ENCODE peak calls at places on chromosomes 7 and 10, in eight cellular contexts. T is GM12865, W is spleen, C is BJ, E is transverse colon, R is heart left ventricle, I is bronchial epithelial cell, Z is WERI-Rb-1. U is an unnamed sample.

GRCh38 chr10:52319926-52320325 is 5.8 kb downstream of the DKK1 start:
- DNase-seq in T (no peak), W (no peak), C (no peak), E (no peak), R (no peak), I (peak), Z (no peak), U (no peak)

GRCh38 chr10:69360485-69361302 is 56.0 kb downstream of the TACR2 start:
- DNase-seq in T (no peak), W (no peak), C (peak), E (peak), R (peak), I (peak), Z (peak), U (peak)

GRCh38 chr10:8224591-8224990 is 170.1 kb downstream of the GATA3 start:
- DNase-seq in T (no peak), W (no peak), C (no peak), E (no peak), R (no peak), I (peak), Z (no peak), U (peak)

GRCh38 chr10:42769653-42770052 is 12.9 kb upstream of the BMS1 start:
- DNase-seq in T (no peak), W (no peak), C (no peak), E (peak), R (no peak), I (no peak), Z (peak), U (peak)

GRCh38 chr10:126097558-126098215 is 201.3 kb downstream of the FANK1 start:
- DNase-seq in T (no peak), W (no peak), C (no peak), E (no peak), R (no peak), I (no peak), Z (no peak), U (no peak)

GRCh38 chr7:101137651-101138148 is 10.8 kb downstream of the SERPINE1 start:
- DNase-seq in T (no peak), W (no peak), C (no peak), E (no peak), R (no peak), I (no peak), Z (no peak), U (no peak)

GRCh38 chr10:117441812-117442443 is 66.7 kb upstream of the PDZD8 start:
- DNase-seq in T (peak), W (peak), C (peak), E (no peak), R (no peak), I (peak), Z (no peak), U (peak)

GRCh38 chr7:36119005-36119711 is 33.9 kb upstream of the EEPD1 start:
- DNase-seq in T (no peak), W (no peak), C (peak), E (peak), R (no peak), I (peak), Z (no peak), U (peak)

GRCh38 chr7:137296551-137296950 is 47.0 kb downstream of the PTN start:
- DNase-seq in T (no peak), W (no peak), C (no peak), E (no peak), R (no peak), I (no peak), Z (no peak), U (no peak)

GRCh38 chr10:88934900-88935672 is 17.5 kb downstream of the ACTA2 start:
- DNase-seq in T (peak), W (peak), C (no peak), E (peak), R (peak), I (peak), Z (peak), U (peak)

GRCh38 chr7:79182283-79182682 is 271.2 kb downstream of the MAGI2 start:
- DNase-seq in T (no peak), W (no peak), C (peak), E (no peak), R (no peak), I (peak), Z (no peak), U (peak)

GRCh38 chr7:69204936-69205335 is 393.3 kb upstream of the AUTS2 start:
- DNase-seq in T (no peak), W (no peak), C (no peak), E (no peak), R (no peak), I (no peak), Z (no peak), U (no peak)

GRCh38 chr10:91519899-91520514 is 109.9 kb downstream of the HECTD2 start:
- DNase-seq in T (no peak), W (no peak), C (no peak), E (no peak), R (no peak), I (peak), Z (no peak), U (peak)

GRCh38 chr10:118369806-118370205 is 27.7 kb upstream of the FAM204A start:
- DNase-seq in T (no peak), W (no peak), C (no peak), E (no peak), R (no peak), I (peak), Z (peak), U (peak)

GRCh38 chr10:130018253-130018652 is 54.2 kb upstream of the EBF3 start:
- DNase-seq in T (no peak), W (no peak), C (no peak), E (no peak), R (no peak), I (peak), Z (no peak), U (no peak)

GRCh38 chr10:593421-593820 is 96.0 kb downstream of the DIP2C start:
- DNase-seq in T (no peak), W (no peak), C (no peak), E (no peak), R (no peak), I (no peak), Z (no peak), U (no peak)

GRCh38 chr10:100872034-100872791 is 40.5 kb upstream of the SLF2 start:
- DNase-seq in T (peak), W (no peak), C (no peak), E (peak), R (no peak), I (peak), Z (peak), U (peak)

GRCh38 chr7:44083796-44084195 is 1.5 kb upstream of the POLM start:
- DNase-seq in T (no peak), W (peak), C (no peak), E (no peak), R (no peak), I (no peak), Z (no peak), U (no peak)

GRCh38 chr10:1251769-1252168 is 195.6 kb downstream of the WDR37 start:
- DNase-seq in T (no peak), W (peak), C (no peak), E (no peak), R (no peak), I (no peak), Z (no peak), U (no peak)

GRCh38 chr7:36984051-36984492 is 259.8 kb upstream of the AOAH start:
- DNase-seq in T (no peak), W (no peak), C (no peak), E (no peak), R (no peak), I (no peak), Z (no peak), U (no peak)

GRCh38 chr10:52420656-52421055 is 106.6 kb downstream of the DKK1 start:
- DNase-seq in T (no peak), W (no peak), C (no peak), E (no peak), R (no peak), I (no peak), Z (no peak), U (no peak)

GRCh38 chr10:98463022-98463421 is 16.3 kb upstream of the HPS1 start:
- DNase-seq in T (no peak), W (no peak), C (no peak), E (no peak), R (no peak), I (no peak), Z (no peak), U (no peak)

GRCh38 chr7:31134246-31135188 is 82.4 kb downstream of the ADCYAP1R1 start:
- DNase-seq in T (peak), W (no peak), C (peak), E (peak), R (peak), I (peak), Z (peak), U (peak)

GRCh38 chr7:45890902-45891461 is 2.7 kb downstream of the IGFBP1 start:
- DNase-seq in T (peak), W (no peak), C (no peak), E (no peak), R (no peak), I (peak), Z (no peak), U (peak)

GRCh38 chr10:131569851-131570715 is 258.6 kb upstream of the TCERG1L start:
- DNase-seq in T (no peak), W (peak), C (no peak), E (no peak), R (no peak), I (no peak), Z (peak), U (no peak)

GRCh38 chr7:89602984-89603383 is 551.3 kb upstream of the STEAP1 start:
- DNase-seq in T (no peak), W (no peak), C (no peak), E (no peak), R (no peak), I (no peak), Z (no peak), U (no peak)

GRCh38 chr7:92576296-92576695 is 13.9 kb downstream of the FAM133B start:
- DNase-seq in T (no peak), W (no peak), C (no peak), E (no peak), R (no peak), I (no peak), Z (no peak), U (no peak)

GRCh38 chr7:156493942-156494341 is 146.6 kb upstream of the RNF32 start:
- DNase-seq in T (no peak), W (no peak), C (no peak), E (no peak), R (no peak), I (peak), Z (no peak), U (peak)

DNA sequence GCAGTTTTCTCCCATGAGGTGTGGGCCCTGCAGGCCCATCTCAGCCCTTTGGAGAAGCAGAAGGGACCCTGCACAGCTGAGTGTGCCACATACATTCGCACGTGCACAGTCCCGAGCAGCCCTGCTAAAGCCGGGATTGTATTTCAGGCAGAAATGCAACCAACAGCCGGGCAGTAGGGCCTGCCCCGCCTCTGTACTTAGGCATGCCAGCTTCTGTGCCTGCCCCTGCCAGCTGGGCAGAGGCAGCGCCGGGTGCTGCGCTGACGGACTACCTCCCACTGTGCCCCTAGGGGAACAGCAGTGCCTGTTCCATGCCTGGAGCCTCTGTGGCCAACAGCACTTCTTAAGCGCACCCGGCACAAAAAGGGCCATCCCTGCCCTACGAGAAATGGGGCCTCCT is 170.3 kb downstream of the NEURL1 start:
- DNase-seq in T (no peak), W (no peak), C (no peak), E (no peak), R (peak), I (no peak), Z (no peak), U (no peak)
- TF ChIP-seq CTCF in T (no peak), W (no peak), C (no peak), E (no peak), R (peak), I (no peak), Z (no peak), U (no peak)

GRCh38 chr7:128033246-128033645 is 2.0 kb upstream of the LRRC4 start:
- DNase-seq in T (no peak), W (no peak), C (no peak), E (no peak), R (no peak), I (peak), Z (no peak), U (no peak)

GRCh38 chr7:128031901-128032604 is 816 bp upstream of the LRRC4 start:
- DNase-seq in T (peak), W (peak), C (peak), E (peak), R (peak), I (peak), Z (peak), U (peak)

GRCh38 chr7:128034830-128035229 is 3.6 kb upstream of the LRRC4 start:
- DNase-seq in T (no peak), W (no peak), C (no peak), E (no peak), R (no peak), I (no peak), Z (no peak), U (no peak)

GRCh38 chr7:128030999-128031681 is at the start of gene LRRC4:
- DNase-seq in T (peak), W (peak), C (no peak), E (peak), R (peak), I (peak), Z (peak), U (peak)

GRCh38 chr7:128032605-128033235 is 1.5 kb upstream of the LRRC4 start:
- DNase-seq in T (no peak), W (peak), C (no peak), E (no peak), R (no peak), I (no peak), Z (no peak), U (no peak)
- H3K4me3 ChIP-seq in T (no peak), W (peak), C (peak), E (peak), R (peak), I (peak), Z (peak), U (no peak)

GRCh38 chr7:2104107-2104710 is 128.5 kb downstream of the MAD1L1 start:
- DNase-seq in T (peak), W (peak), C (no peak), E (peak), R (peak), I (peak), Z (peak), U (peak)
- TF ChIP-seq CTCF in T (peak), W (peak), C (peak), E (peak), R (peak), I (peak), Z (peak), U (peak)

GRCh38 chr10:80412521-80412920 is 4.2 kb downstream of the PRXL2A start:
- DNase-seq in T (no peak), W (no peak), C (no peak), E (no peak), R (no peak), I (no peak), Z (no peak), U (no peak)

GRCh38 chr10:80415734-80416281 is 7.5 kb downstream of the PRXL2A start:
- DNase-seq in T (no peak), W (no peak), C (no peak), E (no peak), R (no peak), I (no peak), Z (no peak), U (no peak)

GRCh38 chr10:80413152-80413996 is 5.0 kb downstream of the PRXL2A start:
- DNase-seq in T (no peak), W (no peak), C (peak), E (no peak), R (no peak), I (peak), Z (peak), U (peak)

GRCh38 chr10:80416401-80417098 is 8.2 kb downstream of the PRXL2A start:
- DNase-seq in T (no peak), W (no peak), C (no peak), E (peak), R (peak), I (no peak), Z (no peak), U (no peak)

GRCh38 chr10:80414126-80414898 is 6.0 kb downstream of the PRXL2A start:
- DNase-seq in T (no peak), W (no peak), C (no peak), E (peak), R (no peak), I (no peak), Z (peak), U (no peak)
- H3K4me3 ChIP-seq in T (no peak), W (no peak), C (no peak), E (no peak), R (no peak), I (peak), Z (peak), U (peak)

DNA sequence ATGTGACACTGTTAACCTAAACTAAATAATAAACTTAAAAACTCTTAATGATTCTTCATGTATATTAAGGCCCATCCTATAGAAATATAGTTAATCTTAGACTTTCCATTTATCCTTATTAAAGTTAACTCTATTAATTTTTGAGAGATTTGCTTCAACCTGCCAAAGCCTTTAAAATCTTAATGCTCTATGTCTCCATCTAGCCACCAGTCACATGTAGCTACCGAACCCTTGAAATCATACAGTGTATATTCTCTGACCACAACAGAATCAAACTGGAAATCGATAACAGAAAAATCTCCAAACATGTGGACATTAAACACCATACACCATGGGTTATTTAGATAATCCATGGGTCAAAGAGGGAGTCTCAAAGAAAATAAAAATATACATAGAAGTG is 51.9 kb downstream of the ASZ1 start:
- DNase-seq in T (no peak), W (no peak), C (no peak), E (no peak), R (no peak), I (peak), Z (no peak), U (peak)
- TF ChIP-seq CTCF in T (no peak), W (no peak), C (peak), E (no peak), R (no peak), I (peak), Z (no peak), U (peak)

GRCh38 chr10:79379512-79380124 is 32.3 kb downstream of the PPIF start:
- DNase-seq in T (no peak), W (peak), C (no peak), E (peak), R (no peak), I (no peak), Z (peak), U (no peak)
- H3K4me3 ChIP-seq in T (no peak), W (no peak), C (no peak), E (no peak), R (no peak), I (no peak), Z (no peak), U (no peak)

DNA sequence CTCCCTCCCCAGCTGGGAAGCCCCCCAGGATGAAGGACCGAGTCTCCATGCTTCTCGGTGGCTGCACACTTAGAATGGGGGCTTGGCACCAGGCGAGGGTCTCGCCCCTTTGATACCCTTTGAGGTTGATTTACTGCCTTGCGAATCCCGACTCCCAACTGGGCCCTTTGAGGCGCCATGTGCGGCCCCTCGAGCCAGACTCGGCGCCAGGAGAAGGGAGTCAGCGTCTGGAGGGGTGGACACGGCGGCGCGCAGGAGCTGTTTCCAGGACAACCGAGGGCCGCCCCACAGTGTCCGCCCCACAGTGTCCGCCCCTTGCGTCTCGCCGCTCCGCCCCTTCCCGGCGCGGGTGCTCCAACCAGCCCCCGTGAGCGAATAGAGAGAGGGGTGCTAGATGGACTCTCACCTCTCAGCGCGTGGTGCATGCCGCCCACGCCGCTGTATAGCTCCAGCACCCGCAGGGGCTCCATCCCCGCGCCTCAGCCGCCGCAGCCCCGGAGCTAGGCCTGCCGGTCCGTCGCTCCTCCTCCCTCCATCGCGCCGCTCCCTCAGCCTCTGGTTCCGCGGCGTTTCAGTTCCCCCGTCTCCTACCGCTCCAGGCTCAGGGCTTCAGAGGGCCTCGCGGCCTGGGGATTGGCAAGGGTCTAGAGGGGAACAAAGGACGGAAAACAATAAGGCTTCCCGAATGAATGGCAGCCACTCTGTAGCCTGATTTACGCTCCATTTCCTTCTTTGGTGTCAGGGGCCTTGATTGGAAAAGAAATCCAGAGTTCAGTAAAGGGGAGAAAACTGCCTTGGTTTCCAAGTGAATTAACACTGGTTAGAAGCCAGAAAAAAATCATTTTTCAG is at the start of gene TRDMT1:
- DNase-seq in T (peak), W (peak), C (no peak), E (peak), R (peak), I (peak), Z (peak), U (peak)
- TF ChIP-seq CTCF in T (no peak), W (peak), C (no peak), E (no peak), R (no peak), I (no peak), Z (no peak), U (no peak)

U was measured in epithelial cell of esophagus.